ENCODE peak calls at places on chromosomes 6 and 20, in five cellular contexts. L, D, H, O and X are unnamed samples. For H3K4me1, the result is how much of the 10 kb centered on the place peaks cover.

GRCh38 chr20:61253640-61254511 is 1.8 kb downstream of the CDH4 start:
- DNase-seq in L (no peak), D (no peak), H (no peak), O (no peak), X (peak)

GRCh38 chr6:157755752-157756411 is 67.2 kb upstream of the SNX9 start:
- DNase-seq in L (no peak), D (peak), H (no peak), O (no peak), X (no peak)

GRCh38 chr6:14275493-14275851 is 157.9 kb downstream of the CD83 start:
- DNase-seq in L (no peak), D (no peak), H (peak), O (peak), X (no peak)

GRCh38 chr20:48682529-48683385 is 145.0 kb downstream of the PREX1 start:
- DNase-seq in L (peak), D (peak), H (peak), O (peak), X (peak)

GRCh38 chr6:150116195-150116800 is 26.5 kb upstream of the PPP1R14C start:
- DNase-seq in L (no peak), D (no peak), H (no peak), O (no peak), X (no peak)

GRCh38 chr6:83071707-83072106 is 4.2 kb downstream of the DOP1A start:
- DNase-seq in L (no peak), D (no peak), H (no peak), O (no peak), X (no peak)

GRCh38 chr6:47016236-47016635 is 25.9 kb downstream of the ADGRF1 start:
- DNase-seq in L (no peak), D (no peak), H (no peak), O (no peak), X (no peak)

GRCh38 chr6:1596088-1596852 is 13.4 kb upstream of the FOXC1 start:
- DNase-seq in L (peak), D (peak), H (peak), O (peak), X (peak)

GRCh38 chr6:84568971-84569370 is 195.4 kb downstream of the TBX18 start:
- DNase-seq in L (no peak), D (no peak), H (no peak), O (no peak), X (no peak)

GRCh38 chr6:28982476-28983266 is 22.4 kb downstream of the ZNF311 start:
- DNase-seq in L (no peak), D (no peak), H (peak), O (peak), X (peak)

GRCh38 chr6:137341721-137342195 is 122.6 kb upstream of the IFNGR1 start:
- DNase-seq in L (peak), D (peak), H (peak), O (no peak), X (peak)

GRCh38 chr6:73200247-73200646 is 25.0 kb downstream of the KHDC1L start:
- DNase-seq in L (no peak), D (no peak), H (no peak), O (no peak), X (no peak)

GRCh38 chr6:73200735-73201134 is 24.6 kb downstream of the KHDC1L start:
- DNase-seq in L (no peak), D (no peak), H (no peak), O (no peak), X (no peak)

DNA sequence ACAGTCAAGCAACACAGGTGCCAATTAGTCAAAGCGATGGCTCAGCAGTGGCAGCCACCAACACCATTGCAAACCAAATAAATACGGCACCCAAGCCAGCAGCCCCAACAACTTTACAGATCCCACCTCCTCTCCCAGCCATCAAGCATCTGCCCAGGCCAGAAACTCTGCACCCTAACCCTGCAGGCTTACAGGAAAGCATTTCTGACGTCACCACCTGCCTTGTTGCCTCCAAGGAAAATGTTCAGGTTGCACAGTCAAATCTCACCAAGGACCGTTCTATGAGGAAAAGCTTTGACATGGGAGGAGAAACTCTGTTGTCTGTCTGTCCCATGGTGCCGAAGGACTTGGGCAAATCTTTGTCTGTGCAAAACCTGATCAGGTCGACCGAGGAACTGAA is 30.6 kb downstream of the KHDC1L start:
- DNase-seq in L (no peak), D (no peak), H (no peak), O (no peak), X (no peak)
- TF ChIP-seq CTCF in L (no peak), D (no peak), H (no peak), O (no peak), X (no peak)

DNA sequence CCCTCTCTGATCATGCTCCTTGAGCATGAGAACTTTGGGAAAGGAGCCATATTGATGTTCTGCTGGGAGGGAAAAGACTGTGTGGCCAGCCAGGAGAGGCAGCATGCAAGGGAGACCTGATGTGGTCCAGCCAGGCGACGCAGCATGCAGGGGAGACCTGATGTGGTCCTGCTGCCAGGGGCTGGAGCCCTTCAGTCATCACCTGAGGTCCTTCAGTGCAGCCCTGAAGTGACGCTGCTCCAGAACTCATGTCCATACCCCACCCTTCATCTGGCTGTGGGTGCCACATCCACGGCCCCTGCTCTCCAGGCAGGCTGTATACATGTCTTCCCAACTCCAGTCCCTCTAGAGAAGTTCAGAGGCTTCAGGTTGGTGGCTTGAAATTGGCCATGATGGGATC is 134.4 kb downstream of the ERMARD start:
- DNase-seq in L (no peak), D (no peak), H (no peak), O (peak), X (no peak)
- H3K4me1 ChIP-seq in L (under half), D (under half), H (under half), O (under half), X (under half)

DNA sequence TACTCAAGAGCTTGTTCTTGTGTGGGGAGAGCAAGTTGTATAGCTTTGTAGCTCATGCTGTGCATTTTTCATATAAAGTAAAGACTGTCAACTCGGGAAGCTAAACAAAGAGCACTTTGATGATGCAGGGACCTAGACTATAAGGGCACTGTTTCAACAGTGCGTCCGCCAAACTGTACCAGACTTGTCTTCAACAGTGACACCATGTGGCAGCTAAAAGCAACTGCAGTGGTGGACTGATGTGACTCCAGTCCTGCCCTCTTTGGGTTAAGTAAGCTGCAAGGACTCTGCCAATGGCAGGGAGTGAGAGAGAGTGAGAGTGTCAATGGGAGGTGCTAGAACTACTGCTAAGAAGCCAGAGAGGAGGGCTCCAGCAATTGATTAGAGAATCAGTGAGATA is 48.1 kb upstream of the MC3R start:
- DNase-seq in L (no peak), D (no peak), H (no peak), O (no peak), X (no peak)
- TF ChIP-seq CTCF in L (no peak), D (no peak), H (no peak), O (no peak), X (peak)

DNA sequence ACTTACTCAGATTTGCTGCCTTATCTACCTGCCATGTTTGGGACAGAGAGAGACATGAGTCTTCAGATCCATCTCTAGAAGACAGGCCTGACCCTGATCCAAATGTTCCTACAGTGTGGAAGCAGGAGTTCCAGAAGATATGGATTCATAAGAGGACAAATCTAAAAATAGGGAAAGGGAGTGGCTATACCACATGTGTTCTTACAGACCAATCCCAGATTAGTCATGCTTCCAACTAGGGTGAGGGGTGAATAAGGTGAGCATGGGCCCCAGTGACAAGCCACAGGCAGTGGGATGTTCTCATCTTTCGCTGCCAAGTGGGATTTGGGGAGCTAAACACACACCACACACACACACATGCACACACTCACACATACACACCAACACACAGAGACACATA is 670.7 kb upstream of the CITED2 start:
- DNase-seq in L (no peak), D (no peak), H (no peak), O (no peak), X (no peak)
- H3K4me1 ChIP-seq in L (under half), D (under half), H (under half), O (under half), X (under half)

GRCh38 chr6:126300735-126301134 is 39.2 kb upstream of the CENPW start:
- DNase-seq in L (no peak), D (no peak), H (no peak), O (no peak), X (no peak)

GRCh38 chr6:126300126-126300525 is 39.8 kb upstream of the CENPW start:
- DNase-seq in L (no peak), D (no peak), H (no peak), O (no peak), X (no peak)

GRCh38 chr6:126307859-126308258 is 32.1 kb upstream of the CENPW start:
- DNase-seq in L (no peak), D (no peak), H (no peak), O (no peak), X (peak)

GRCh38 chr6:126302191-126302590 is 37.7 kb upstream of the CENPW start:
- DNase-seq in L (no peak), D (no peak), H (no peak), O (no peak), X (no peak)
- TF ChIP-seq CTCF in L (no peak), D (no peak), H (no peak), O (no peak), X (no peak)

GRCh38 chr6:166907373-166907841 is 48.9 kb downstream of the RNASET2 start:
- DNase-seq in L (no peak), D (no peak), H (no peak), O (no peak), X (no peak)
- H3K4me1 ChIP-seq in L (under half), D (under half), H (under half), O (under half), X (under half)

GRCh38 chr20:3172933-3173581 is at the start of gene LZTS3:
- DNase-seq in L (peak), D (peak), H (peak), O (peak), X (peak)
- TF ChIP-seq CTCF in L (no peak), D (no peak), H (peak), O (no peak), X (peak)

GRCh38 chr6:37057678-37058077 is 52.2 kb downstream of the FGD2 start:
- DNase-seq in L (no peak), D (no peak), H (no peak), O (no peak), X (no peak)

GRCh38 chr6:37061157-37061804 is 55.8 kb downstream of the FGD2 start:
- DNase-seq in L (no peak), D (peak), H (peak), O (no peak), X (no peak)

GRCh38 chr6:37058084-37058586 is 52.7 kb downstream of the FGD2 start:
- DNase-seq in L (no peak), D (no peak), H (no peak), O (no peak), X (no peak)

GRCh38 chr6:37059344-37060194 is 54.1 kb downstream of the FGD2 start:
- DNase-seq in L (peak), D (peak), H (peak), O (peak), X (peak)

GRCh38 chr6:37060195-37060559 is 54.7 kb downstream of the FGD2 start:
- DNase-seq in L (no peak), D (no peak), H (no peak), O (no peak), X (no peak)
- H3K4me1 ChIP-seq in L (under half), D (under half), H (under half), O (under half), X (under half)

DNA sequence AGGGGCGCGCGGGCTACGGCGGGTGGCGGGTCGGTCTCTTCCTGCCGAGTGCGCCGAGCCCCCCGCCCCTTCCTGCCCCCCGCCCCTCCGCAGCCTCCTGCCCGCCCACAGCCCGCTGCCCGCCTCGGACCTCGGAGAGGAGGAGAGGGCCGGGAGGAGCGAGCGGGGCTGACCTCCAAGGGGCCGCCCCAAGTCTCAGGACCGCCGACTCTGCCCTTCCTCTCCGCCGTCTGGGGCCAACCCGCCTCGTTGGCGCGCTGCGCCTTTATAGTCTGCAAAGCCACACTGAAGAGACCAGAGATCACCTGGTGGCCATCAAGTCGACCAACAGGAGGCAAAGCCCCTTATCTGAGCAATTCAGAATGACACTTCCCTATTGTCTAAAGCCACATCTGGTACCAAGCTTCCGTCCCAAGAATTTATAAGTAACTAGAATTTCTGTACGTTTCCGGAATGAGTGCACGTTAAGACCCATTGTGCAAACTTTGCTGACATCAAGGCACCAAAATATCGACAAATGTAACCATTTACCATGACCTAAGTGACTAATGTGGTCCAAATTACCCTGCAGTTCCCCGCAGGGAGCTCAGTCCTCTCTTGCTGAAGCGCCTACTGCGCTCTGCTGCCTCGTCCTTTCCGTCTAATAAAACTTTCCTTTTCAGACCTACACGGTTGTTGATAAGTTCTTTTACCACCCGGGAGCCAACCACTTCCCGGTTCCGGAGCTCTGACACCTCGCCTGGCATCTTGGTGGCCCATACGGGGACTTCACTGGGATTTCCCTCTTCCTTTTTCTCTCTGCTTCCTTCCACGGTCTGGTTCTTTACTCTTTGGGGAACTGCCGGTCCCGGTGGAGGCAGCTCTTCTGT is at the start of gene CPXM1:
- DNase-seq in L (no peak), D (no peak), H (no peak), O (no peak), X (no peak)
- TF ChIP-seq CTCF in L (no peak), D (no peak), H (no peak), O (no peak), X (no peak)

GRCh38 chr6:45442716-45443115 is 65.0 kb upstream of the SUPT3H start:
- DNase-seq in L (no peak), D (no peak), H (no peak), O (no peak), X (no peak)
- H3K4me1 ChIP-seq in L (under half), D (under half), H (under half), O (under half), X (under half)